ENCODE peak calls at places on chromosomes 1 and 21, in four cellular contexts. K, U, F and E are unnamed samples.
A peak's percentile ranks its signal among the peaks of the same experiment; 100 is the strongest.

GRCh38 chr1:52355436-52355835 is 10.6 kb downstream of the CC2D1B start:
- DNase-seq in U (peak; percentile 44), K (no peak), F (no peak), E (no peak)

GRCh38 chr1:7298749-7299151 is 472.3 kb upstream of the VAMP3 start:
- DNase-seq in F (no peak), U (peak; percentile 38), K (peak; percentile 71), E (no peak)

GRCh38 chr1:41728403-41729202 is 190.1 kb downstream of the HIVEP3 start:
- DNase-seq in K (no peak), F (no peak), U (no peak), E (peak; percentile 93)

GRCh38 chr1:30191154-30191702 is 532.2 kb downstream of the MATN1 start:
- DNase-seq in K (peak; percentile 85), U (peak; percentile 72), F (no peak), E (peak; percentile 60)

GRCh38 chr1:173832748-173833147 is 8.1 kb upstream of the CENPL start:
- DNase-seq in K (no peak), U (no peak), F (no peak), E (no peak)

GRCh38 chr1:225440380-225440957 is 12.6 kb upstream of the LBR start:
- DNase-seq in K (no peak), F (no peak), U (no peak), E (no peak)

GRCh38 chr1:162135271-162135775 is 65.8 kb downstream of the NOS1AP start:
- DNase-seq in K (no peak), F (no peak), U (no peak), E (no peak)

GRCh38 chr1:54110991-54111390 is 41.8 kb downstream of the CDCP2 start:
- DNase-seq in K (no peak), U (peak; percentile 46), F (no peak), E (no peak)

GRCh38 chr1:15833069-15833679 is 14.3 kb upstream of the SPEN start:
- DNase-seq in F (peak; percentile 90), K (no peak), U (peak; percentile 66), E (peak; percentile 93)

GRCh38 chr1:155017946-155018316 is 15.3 kb downstream of the ZBTB7B start:
- DNase-seq in U (peak; percentile 68), F (no peak), K (no peak), E (peak; percentile 68)

GRCh38 chr21:29232601-29233541 is 65.9 kb upstream of the BACH1 start:
- DNase-seq in F (no peak), K (peak; percentile 70), U (no peak), E (peak; percentile 64)

GRCh38 chr1:66564250-66564649 is 30.3 kb downstream of the SGIP1 start:
- DNase-seq in F (no peak), K (peak; percentile 97), U (no peak), E (no peak)

GRCh38 chr1:171911506-171911905 is 70.2 kb downstream of the DNM3 start:
- DNase-seq in K (no peak), U (no peak), F (no peak), E (no peak)

GRCh38 chr1:115293899-115294298 is 44.1 kb downstream of the NGF start:
- DNase-seq in U (no peak), K (no peak), F (no peak), E (no peak)

GRCh38 chr1:119737040-119737682 is 25.4 kb downstream of the PHGDH start:
- DNase-seq in K (peak; percentile 69), F (no peak), U (peak; percentile 70), E (no peak)

GRCh38 chr1:21305155-21305899 is 15.1 kb upstream of the ECE1 start:
- DNase-seq in K (no peak), F (no peak), U (no peak), E (no peak)

GRCh38 chr1:215728206-215728605 is 161.1 kb downstream of the KCTD3 start:
- DNase-seq in U (no peak), F (no peak), K (no peak), E (no peak)

GRCh38 chr1:9194024-9194423 is 40.5 kb upstream of the H6PD start:
- DNase-seq in F (no peak), U (no peak), K (no peak), E (no peak)

GRCh38 chr21:16509466-16509865 is 779.7 kb downstream of the USP25 start:
- DNase-seq in U (no peak), F (no peak), K (peak; percentile 92), E (no peak)

GRCh38 chr1:155978325-155978972 is at the start of gene ARHGEF2:
- DNase-seq in K (peak; percentile 58), U (peak; percentile 76), F (no peak), E (peak; percentile 98)

GRCh38 chr1:203628185-203628996 is 1.8 kb downstream of the ATP2B4 start:
- DNase-seq in K (no peak), U (peak; percentile 69), F (peak; percentile 76), E (peak; percentile 36)

GRCh38 chr1:116126281-116126680 is 15.1 kb downstream of the MAB21L3 start:
- DNase-seq in K (no peak), U (no peak), F (no peak), E (no peak)

GRCh38 chr21:15809818-15810217 is 80.0 kb downstream of the USP25 start:
- DNase-seq in K (peak; percentile 3), F (no peak), U (no peak), E (no peak)

GRCh38 chr1:29290414-29290980 is 54.2 kb downstream of the PTPRU start:
- DNase-seq in U (no peak), F (no peak), K (peak; percentile 2), E (no peak)

GRCh38 chr21:33477066-33477465 is 2.7 kb downstream of the TMEM50B start:
- DNase-seq in F (no peak), K (no peak), U (peak; percentile 40), E (no peak)

GRCh38 chr1:248618878-248619277 is 16.0 kb downstream of the OR2T11 start:
- DNase-seq in F (no peak), U (peak; percentile 86), K (no peak), E (peak; percentile 75)

GRCh38 chr1:160797861-160798273 is 1.9 kb downstream of the LY9 start:
- DNase-seq in K (no peak), U (no peak), F (no peak), E (no peak)

GRCh38 chr1:93602101-93602500 is 79.5 kb downstream of the BCAR3 start:
- DNase-seq in F (no peak), U (no peak), K (no peak), E (no peak)

GRCh38 chr1:8457771-8458409 is 140.0 kb downstream of the SLC45A1 start:
- DNase-seq in K (no peak), U (no peak), F (no peak), E (no peak)

GRCh38 chr21:45867041-45867630 is 114.4 kb upstream of the COL6A1 start:
- DNase-seq in U (peak; percentile 36), K (no peak), F (no peak), E (no peak)

GRCh38 chr1:71424536-71424935 is 343.7 kb upstream of the ZRANB2 start:
- DNase-seq in U (no peak), K (no peak), F (no peak), E (no peak)

GRCh38 chr21:9750341-9751086 is 770.9 kb upstream of the TPTE start:
- DNase-seq in K (no peak), U (no peak), F (no peak), E (no peak)
- H3K9me3 ChIP-seq in K (peaks cover 39% of the 10 kb centered on the region), U (no peaks in the 10 kb centered on the region), F (peaks cover 2% of the 10 kb centered on the region), E (peaks cover 76% of the 10 kb centered on the region)

GRCh38 chr1:10257851-10258250 is 47.5 kb downstream of the KIF1B start:
- DNase-seq in F (no peak), K (no peak), U (no peak), E (no peak)
- H3K27ac ChIP-seq in F (no peak overlapping the region), K (no peak overlapping the region), U (no peak overlapping the region), E (no peak overlapping the region)

GRCh38 chr1:83505148-83505547 is 493.8 kb downstream of the TTLL7 start:
- DNase-seq in K (no peak), F (no peak), U (no peak), E (no peak)
- H3K9me3 ChIP-seq in K (no peaks in the 10 kb centered on the region), F (no peaks in the 10 kb centered on the region), U (no peaks in the 10 kb centered on the region), E (no peaks in the 10 kb centered on the region)

GRCh38 chr1:85327759-85328158 is 51.3 kb upstream of the BCL10 start:
- DNase-seq in F (no peak), K (no peak), U (no peak), E (no peak)
- H3K27ac ChIP-seq in F (peak overlapping the region; percentile 93), K (peak overlapping the region; percentile 99), U (no peak overlapping the region), E (no peak overlapping the region)

DNA sequence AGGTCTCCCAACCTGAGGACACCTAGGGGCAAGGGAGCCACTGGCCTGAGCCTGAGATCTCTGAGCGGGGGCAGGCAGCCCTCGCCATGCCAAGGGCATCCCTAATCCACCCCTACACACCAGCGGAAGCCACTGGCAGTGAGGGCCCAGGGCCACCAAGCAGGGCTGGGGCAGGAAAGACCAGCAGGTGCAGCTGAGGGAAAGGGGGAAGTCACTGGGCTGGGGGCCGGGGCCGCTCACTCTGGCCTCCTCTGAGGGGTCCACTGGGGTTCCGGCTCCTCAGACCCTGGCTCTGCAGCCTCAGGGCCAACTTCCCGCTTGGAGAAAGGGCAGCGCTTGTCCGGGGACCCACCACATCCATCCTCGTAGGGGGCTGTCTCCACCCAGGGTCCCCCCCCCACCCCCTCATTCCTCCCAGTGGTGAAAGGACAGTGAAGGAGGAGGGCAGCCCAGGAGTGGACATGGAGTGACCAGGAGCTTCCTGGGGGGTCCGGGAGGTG is 42.5 kb upstream of the ACTRT2 start:
- DNase-seq in U (peak; percentile 28), K (no peak), F (no peak), E (no peak)
- H3K9me3 ChIP-seq in U (no peaks in the 10 kb centered on the region), K (no peaks in the 10 kb centered on the region), F (no peaks in the 10 kb centered on the region), E (no peaks in the 10 kb centered on the region)

GRCh38 chr1:32867671-32868070 is 3.0 kb downstream of the FNDC5 start:
- DNase-seq in K (no peak), F (no peak), U (peak; percentile 40), E (no peak)
- H3K27ac ChIP-seq in K (no peak overlapping the region), F (no peak overlapping the region), U (no peak overlapping the region), E (no peak overlapping the region)

GRCh38 chr1:56978819-56979218 is 13.0 kb upstream of the C8B start:
- DNase-seq in U (no peak), F (no peak), K (no peak), E (no peak)

GRCh38 chr1:56973898-56974752 is 8.3 kb upstream of the C8B start:
- DNase-seq in K (no peak), U (no peak), F (no peak), E (no peak)

GRCh38 chr1:56972971-56973370 is 7.2 kb upstream of the C8B start:
- DNase-seq in F (no peak), U (no peak), K (no peak), E (no peak)

GRCh38 chr1:56975446-56975845 is 9.6 kb upstream of the C8B start:
- DNase-seq in K (no peak), U (no peak), F (no peak), E (no peak)

GRCh38 chr1:56977910-56978309 is 12.1 kb upstream of the C8B start:
- DNase-seq in U (no peak), K (no peak), F (no peak), E (no peak)
- H3K9me3 ChIP-seq in U (no peaks in the 10 kb centered on the region), K (no peaks in the 10 kb centered on the region), F (no peaks in the 10 kb centered on the region), E (no peaks in the 10 kb centered on the region)